ENCODE peak calls at places on chromosomes 5 and 9, in four cellular contexts. V, Y, T and Z are unnamed samples.

GRCh38 chr5:127358274-127358673 is 67.7 kb downstream of the MEGF10 start:
- DNase-seq in V (no peak), Y (no peak), T (no peak), Z (no peak)

GRCh38 chr9:112887377-112887776 is 3.3 kb downstream of the SLC46A2 start:
- DNase-seq in V (no peak), Y (no peak), T (no peak), Z (no peak)

GRCh38 chr5:109962882-109963603 is 273.3 kb downstream of the MAN2A1 start:
- DNase-seq in V (no peak), Y (no peak), T (no peak), Z (no peak)

GRCh38 chr9:9469271-9469670 is 1143.5 kb downstream of the PTPRD start:
- DNase-seq in V (no peak), Y (no peak), T (no peak), Z (no peak)

GRCh38 chr9:131657890-131658752 is 81.8 kb downstream of the RAPGEF1 start:
- DNase-seq in V (no peak), Y (no peak), T (no peak), Z (no peak)

GRCh38 chr9:27771803-27772545 is 198.7 kb upstream of the C9orf72 start:
- DNase-seq in V (no peak), Y (no peak), T (no peak), Z (no peak)

GRCh38 chr5:142422426-142422825 is 97.6 kb upstream of the SPRY4 start:
- DNase-seq in V (no peak), Y (no peak), T (no peak), Z (no peak)

GRCh38 chr5:149273237-149273636 is 1.6 kb downstream of the AFAP1L1 start:
- DNase-seq in V (no peak), Y (no peak), T (no peak), Z (no peak)

GRCh38 chr5:92017786-92018185 is 634.7 kb upstream of the ARRDC3 start:
- DNase-seq in V (no peak), Y (no peak), T (no peak), Z (no peak)

GRCh38 chr5:140114341-140115185 is 654 bp downstream of the PURA start:
- DNase-seq in V (peak; percentile 81), Y (peak; percentile 76), T (peak; percentile 79), Z (peak; percentile 90)

GRCh38 chr9:18384066-18384465 is 89.9 kb upstream of the ADAMTSL1 start:
- DNase-seq in V (no peak), Y (no peak), T (no peak), Z (no peak)

GRCh38 chr5:54317511-54318260 is 7.3 kb upstream of the ARL15 start:
- DNase-seq in V (no peak), Y (peak; percentile 60), T (no peak), Z (no peak)

GRCh38 chr5:176508603-176509002 is 28.6 kb downstream of the RNF44 start:
- DNase-seq in V (no peak), Y (no peak), T (no peak), Z (no peak)

GRCh38 chr9:17236147-17236546 is 101.3 kb downstream of the CNTLN start:
- DNase-seq in V (no peak), Y (no peak), T (no peak), Z (no peak)

GRCh38 chr5:52734557-52734956 is 53.2 kb upstream of the ITGA1 start:
- DNase-seq in V (no peak), Y (no peak), T (no peak), Z (no peak)

GRCh38 chr9:127569819-127570401 is 42.2 kb upstream of the STXBP1 start:
- DNase-seq in V (no peak), Y (peak; percentile 85), T (no peak), Z (no peak)

GRCh38 chr9:78806492-78807160 is 509.7 kb downstream of the PSAT1 start:
- DNase-seq in V (no peak), Y (no peak), T (no peak), Z (no peak)

GRCh38 chr9:129549684-129550083 is 71.2 kb downstream of the C9orf50 start:
- DNase-seq in V (peak; percentile 53), Y (peak; percentile 40), T (peak; percentile 66), Z (no peak)

GRCh38 chr9:129549139-129549538 is 71.8 kb downstream of the C9orf50 start:
- DNase-seq in V (no peak), Y (peak; percentile 4), T (peak; percentile 50), Z (no peak)

GRCh38 chr9:129548571-129549135 is 72.2 kb downstream of the C9orf50 start:
- DNase-seq in V (no peak), Y (peak; percentile 38), T (peak; percentile 77), Z (no peak)

GRCh38 chr9:129551393-129551973 is 69.4 kb downstream of the C9orf50 start:
- DNase-seq in V (no peak), Y (no peak), T (no peak), Z (no peak)

GRCh38 chr9:129550199-129550839 is 70.6 kb downstream of the C9orf50 start:
- DNase-seq in V (peak; percentile 65), Y (peak; percentile 84), T (peak; percentile 87), Z (peak; percentile 93)
- TF ChIP-seq CTCF in V (no peak), Y (no peak), T (no peak), Z (no peak)

DNA sequence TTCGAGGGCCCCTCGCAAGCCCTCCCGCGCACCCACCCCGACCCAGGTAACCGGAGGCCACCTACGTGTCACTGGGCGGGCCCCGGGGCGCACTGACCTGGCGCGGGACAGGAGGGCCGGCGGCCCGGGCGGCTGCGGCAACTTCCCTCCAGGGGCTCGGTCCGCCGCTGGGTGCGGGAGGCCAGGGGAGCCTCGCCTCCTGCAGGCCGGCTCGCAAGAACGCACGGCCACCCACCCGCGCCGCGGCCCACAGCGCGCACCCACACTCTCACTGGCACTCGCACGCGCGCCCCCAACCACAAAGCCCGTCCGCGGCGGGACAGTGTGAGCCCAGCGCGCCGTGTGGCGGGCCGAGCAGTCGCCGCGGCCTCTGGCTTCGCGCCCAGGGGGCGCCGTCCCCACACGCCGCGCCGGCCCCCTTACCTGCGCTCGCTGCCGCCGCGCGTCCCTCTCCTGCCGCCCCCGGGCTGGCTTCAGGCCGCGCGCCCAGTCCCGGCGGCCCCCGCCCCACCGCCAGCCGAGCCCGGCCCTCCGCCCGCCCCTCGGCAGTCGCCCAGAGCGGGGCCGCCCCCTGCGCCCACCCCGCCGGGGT is 430 bp downstream of the LPAR1 start:
- DNase-seq in V (peak; percentile 55), Y (peak; percentile 72), T (peak; percentile 35), Z (peak; percentile 88)
- TF ChIP-seq CTCF in V (peak; percentile 5), Y (no peak), T (no peak), Z (peak; percentile 54)

GRCh38 chr9:111601237-111602018 is 2.0 kb upstream of the PTGR1 start:
- DNase-seq in V (no peak), Y (no peak), T (no peak), Z (no peak)

GRCh38 chr9:111598730-111599091 is 736 bp downstream of the PTGR1 start:
- DNase-seq in V (peak; percentile 54), Y (peak; percentile 24), T (peak; percentile 42), Z (no peak)

GRCh38 chr9:111599092-111599947 is at the start of gene PTGR1:
- DNase-seq in V (peak; percentile 83), Y (peak; percentile 89), T (peak; percentile 91), Z (peak; percentile 86)

GRCh38 chr9:111599948-111600343 is 499 bp upstream of the PTGR1 start:
- DNase-seq in V (no peak), Y (no peak), T (no peak), Z (no peak)

GRCh38 chr9:111597852-111598729 is 1.4 kb downstream of the PTGR1 start:
- DNase-seq in V (peak; percentile 77), Y (peak; percentile 77), T (peak; percentile 76), Z (no peak)
- TF ChIP-seq CTCF in V (peak; percentile 61), Y (peak; percentile 36), T (peak; percentile 64), Z (peak; percentile 66)

GRCh38 chr5:6435356-6435755 is 13.3 kb upstream of the UBE2QL1 start:
- DNase-seq in V (no peak), Y (peak; percentile 19), T (no peak), Z (no peak)
- TF ChIP-seq CTCF in V (peak; percentile 22), Y (no peak), T (peak; percentile 41), Z (no peak)